ENCODE peak calls at places on chromosomes 5 and 9, in six cellular contexts. One of them, this sample, is unnamed.

GRCh38 chr5:171483453-171484177 is 64.2 kb downstream of the FGF18 start:
- DNase-seq in left ventricle myocardium inferior: peak; percentile 87
- DNase-seq in cardiac muscle cell: no peak
- DNase-seq in GM12878: no peak
- DNase-seq in A549: no peak
- DNase-seq in lower lobe of right lung: no peak
- DNase-seq in this sample: peak; percentile 51

GRCh38 chr5:74040065-74040551 is 414.1 kb downstream of the ARHGEF28 start:
- DNase-seq in left ventricle myocardium inferior: no peak
- DNase-seq in cardiac muscle cell: no peak
- DNase-seq in GM12878: no peak
- DNase-seq in A549: no peak
- DNase-seq in lower lobe of right lung: no peak
- DNase-seq in this sample: no peak

GRCh38 chr5:143890475-143890874 is 78.5 kb downstream of the HMHB1 start:
- DNase-seq in left ventricle myocardium inferior: no peak
- DNase-seq in cardiac muscle cell: no peak
- DNase-seq in GM12878: no peak
- DNase-seq in A549: no peak
- DNase-seq in lower lobe of right lung: no peak
- DNase-seq in this sample: no peak

GRCh38 chr5:75037106-75037505 is 15.3 kb downstream of the GCNT4 start:
- DNase-seq in left ventricle myocardium inferior: no peak
- DNase-seq in cardiac muscle cell: no peak
- DNase-seq in GM12878: no peak
- DNase-seq in A549: peak; percentile 52
- DNase-seq in lower lobe of right lung: no peak
- DNase-seq in this sample: no peak

GRCh38 chr9:16869961-16870605 is 387 bp downstream of the BNC2 start:
- DNase-seq in left ventricle myocardium inferior: no peak
- DNase-seq in cardiac muscle cell: peak; percentile 26
- DNase-seq in GM12878: no peak
- DNase-seq in A549: peak; percentile 38
- DNase-seq in lower lobe of right lung: no peak
- DNase-seq in this sample: no peak

GRCh38 chr9:93427655-93428379 is 23.7 kb upstream of the FAM120A start:
- DNase-seq in left ventricle myocardium inferior: no peak
- DNase-seq in cardiac muscle cell: no peak
- DNase-seq in GM12878: no peak
- DNase-seq in A549: no peak
- DNase-seq in lower lobe of right lung: no peak
- DNase-seq in this sample: no peak

GRCh38 chr9:137319434-137319975 is 17.4 kb upstream of the NRARP start:
- DNase-seq in left ventricle myocardium inferior: peak; percentile 11
- DNase-seq in cardiac muscle cell: no peak
- DNase-seq in GM12878: no peak
- DNase-seq in A549: no peak
- DNase-seq in lower lobe of right lung: no peak
- DNase-seq in this sample: peak; percentile 61

GRCh38 chr5:131081371-131081770 is 83.7 kb downstream of the HINT1 start:
- DNase-seq in left ventricle myocardium inferior: no peak
- DNase-seq in cardiac muscle cell: no peak
- DNase-seq in GM12878: no peak
- DNase-seq in A549: no peak
- DNase-seq in lower lobe of right lung: no peak
- DNase-seq in this sample: no peak

GRCh38 chr9:35811364-35812024 is 568 bp downstream of the SPAG8 start:
- DNase-seq in left ventricle myocardium inferior: peak; percentile 46
- DNase-seq in cardiac muscle cell: no peak
- DNase-seq in GM12878: no peak
- DNase-seq in A549: no peak
- DNase-seq in lower lobe of right lung: no peak
- DNase-seq in this sample: no peak

GRCh38 chr5:141692919-141693848 is 11.2 kb upstream of the ARAP3 start:
- DNase-seq in left ventricle myocardium inferior: no peak
- DNase-seq in cardiac muscle cell: no peak
- DNase-seq in GM12878: no peak
- DNase-seq in A549: no peak
- DNase-seq in lower lobe of right lung: no peak
- DNase-seq in this sample: no peak

GRCh38 chr5:82165740-82166530 is 112.2 kb downstream of the RPS23 start:
- DNase-seq in left ventricle myocardium inferior: peak; percentile 59
- DNase-seq in cardiac muscle cell: peak; percentile 82
- DNase-seq in GM12878: peak; percentile 39
- DNase-seq in A549: peak; percentile 71
- DNase-seq in lower lobe of right lung: peak; percentile 61
- DNase-seq in this sample: no peak

GRCh38 chr5:149633671-149634350 is 52.5 kb downstream of the ARHGEF37 start:
- DNase-seq in left ventricle myocardium inferior: no peak
- DNase-seq in cardiac muscle cell: no peak
- DNase-seq in GM12878: no peak
- DNase-seq in A549: no peak
- DNase-seq in lower lobe of right lung: no peak
- DNase-seq in this sample: no peak

GRCh38 chr5:83510199-83510730 is 38.7 kb downstream of the VCAN start:
- DNase-seq in left ventricle myocardium inferior: no peak
- DNase-seq in cardiac muscle cell: no peak
- DNase-seq in GM12878: no peak
- DNase-seq in A549: no peak
- DNase-seq in lower lobe of right lung: no peak
- DNase-seq in this sample: no peak

GRCh38 chr5:61167382-61167781 is 5.1 kb upstream of the SMIM15 start:
- DNase-seq in left ventricle myocardium inferior: no peak
- DNase-seq in cardiac muscle cell: no peak
- DNase-seq in GM12878: no peak
- DNase-seq in A549: peak; percentile 24
- DNase-seq in lower lobe of right lung: no peak
- DNase-seq in this sample: no peak

GRCh38 chr5:179618923-179619554 is 4.4 kb downstream of the HNRNPH1 start:
- DNase-seq in left ventricle myocardium inferior: no peak
- DNase-seq in cardiac muscle cell: no peak
- DNase-seq in GM12878: no peak
- DNase-seq in A549: no peak
- DNase-seq in lower lobe of right lung: no peak
- DNase-seq in this sample: no peak

GRCh38 chr5:179621551-179621971 is 1.9 kb downstream of the HNRNPH1 start:
- DNase-seq in left ventricle myocardium inferior: no peak
- DNase-seq in cardiac muscle cell: no peak
- DNase-seq in GM12878: no peak
- DNase-seq in A549: no peak
- DNase-seq in lower lobe of right lung: no peak
- DNase-seq in this sample: no peak

GRCh38 chr5:179620703-179621350 is 2.6 kb downstream of the HNRNPH1 start:
- DNase-seq in left ventricle myocardium inferior: no peak
- DNase-seq in cardiac muscle cell: no peak
- DNase-seq in GM12878: no peak
- DNase-seq in A549: no peak
- DNase-seq in lower lobe of right lung: no peak
- DNase-seq in this sample: no peak

GRCh38 chr5:179620293-179620692 is 3.2 kb downstream of the HNRNPH1 start:
- DNase-seq in left ventricle myocardium inferior: no peak
- DNase-seq in cardiac muscle cell: no peak
- DNase-seq in GM12878: no peak
- DNase-seq in A549: no peak
- DNase-seq in lower lobe of right lung: no peak
- DNase-seq in this sample: no peak

GRCh38 chr5:179619776-179620175 is 3.7 kb downstream of the HNRNPH1 start:
- DNase-seq in left ventricle myocardium inferior: no peak
- DNase-seq in cardiac muscle cell: no peak
- DNase-seq in GM12878: no peak
- DNase-seq in A549: no peak
- DNase-seq in lower lobe of right lung: no peak
- DNase-seq in this sample: no peak
- H3K4me3 ChIP-seq in left ventricle myocardium inferior: peak overlapping the region; percentile 99
- H3K4me3 ChIP-seq in cardiac muscle cell: peak overlapping the region; percentile 79
- H3K4me3 ChIP-seq in GM12878: peak overlapping the region; percentile 81
- H3K4me3 ChIP-seq in A549: peak overlapping the region; percentile 100
- H3K4me3 ChIP-seq in lower lobe of right lung: peak overlapping the region; percentile 97
- H3K4me3 ChIP-seq in this sample: peak overlapping the region; percentile 100

DNA sequence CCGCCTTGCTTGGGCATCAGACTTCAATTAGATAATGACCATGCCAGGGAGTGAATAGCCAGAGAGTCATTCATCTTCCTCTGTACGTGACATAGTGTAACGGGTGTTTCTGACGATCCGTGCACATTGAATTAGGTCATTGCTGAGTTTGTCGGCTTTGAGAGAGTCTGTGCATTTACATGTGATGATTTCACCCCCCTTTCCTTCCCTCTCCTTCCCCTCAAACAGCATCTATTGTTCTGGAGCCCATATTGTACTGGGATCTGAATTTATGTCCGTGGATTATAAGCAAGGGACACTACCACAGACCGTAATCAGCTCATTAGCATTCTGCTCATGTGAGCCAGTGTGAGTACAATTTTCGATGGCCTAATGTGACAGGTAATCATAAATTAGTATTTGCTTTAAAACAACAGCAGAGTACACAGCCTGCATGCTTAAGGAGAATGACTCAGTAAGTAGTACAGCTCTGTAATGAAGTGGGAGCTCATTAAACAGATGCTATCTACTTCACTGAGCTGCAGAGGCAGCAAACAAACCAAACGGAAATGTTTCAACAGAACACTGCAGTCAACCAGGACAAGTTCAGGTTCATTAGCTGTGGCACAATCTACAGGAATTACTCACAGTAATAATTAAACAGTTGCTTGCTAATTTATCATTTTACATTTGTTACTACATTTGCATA is 302.1 kb downstream of the CSNK1G3 start:
- DNase-seq in left ventricle myocardium inferior: no peak
- DNase-seq in cardiac muscle cell: peak; percentile 64
- DNase-seq in GM12878: peak; percentile 43
- DNase-seq in A549: no peak
- DNase-seq in lower lobe of right lung: no peak
- DNase-seq in this sample: no peak
- H3K27ac ChIP-seq in left ventricle myocardium inferior: peak overlapping the region; percentile 71
- H3K27ac ChIP-seq in cardiac muscle cell: peak overlapping the region; percentile 78
- H3K27ac ChIP-seq in GM12878: no peak overlapping the region
- H3K27ac ChIP-seq in A549: no peak overlapping the region
- H3K27ac ChIP-seq in lower lobe of right lung: no peak overlapping the region
- H3K27ac ChIP-seq in this sample: no peak overlapping the region

GRCh38 chr5:16690243-16690839 is 73.5 kb upstream of the RETREG1 start:
- DNase-seq in left ventricle myocardium inferior: no peak
- DNase-seq in cardiac muscle cell: peak; percentile 66
- DNase-seq in GM12878: no peak
- DNase-seq in A549: peak; percentile 88
- DNase-seq in lower lobe of right lung: no peak
- DNase-seq in this sample: no peak
- TF ChIP-seq CTCF in left ventricle myocardium inferior: peak; percentile 68
- TF ChIP-seq CTCF in cardiac muscle cell: peak; percentile 87
- TF ChIP-seq CTCF in GM12878: peak; percentile 61
- TF ChIP-seq CTCF in A549: peak; percentile 69
- TF ChIP-seq CTCF in lower lobe of right lung: peak; percentile 61
- TF ChIP-seq CTCF in this sample: no peak

DNA sequence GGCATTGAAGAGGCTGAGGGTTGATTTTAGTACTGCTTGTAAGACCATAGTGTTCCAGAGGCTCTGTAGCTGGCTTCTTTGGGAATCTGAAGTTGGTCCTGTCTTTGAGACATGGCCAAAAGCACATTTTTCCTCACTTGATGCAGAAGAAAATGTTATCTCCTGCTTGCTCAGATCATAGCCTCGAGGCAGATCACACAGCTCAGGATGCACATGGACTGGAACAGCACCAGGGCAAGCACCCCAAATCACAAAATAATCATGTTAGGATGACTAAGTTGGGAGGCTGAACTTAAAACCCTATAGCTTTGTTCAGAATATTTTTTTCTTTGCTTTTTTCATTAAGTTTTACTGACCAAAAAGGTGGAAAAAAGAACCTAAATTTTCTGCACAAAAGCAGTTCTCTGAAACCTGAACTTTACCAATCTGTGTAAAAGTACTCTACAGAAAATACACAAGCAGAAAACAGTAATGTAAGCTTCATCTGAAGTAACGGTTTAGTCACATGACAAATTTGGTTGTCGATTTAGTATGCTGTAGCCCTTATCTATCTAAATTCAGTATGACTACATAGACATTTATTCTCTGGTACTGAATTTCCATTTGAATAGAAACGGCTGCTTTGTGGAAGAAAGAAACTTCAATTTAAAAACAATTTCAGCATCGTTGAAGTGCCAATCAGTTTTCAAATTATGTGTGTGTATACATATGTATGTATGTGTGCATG is 3.4 kb downstream of the KLHL9 start:
- DNase-seq in left ventricle myocardium inferior: no peak
- DNase-seq in cardiac muscle cell: no peak
- DNase-seq in GM12878: no peak
- DNase-seq in A549: no peak
- DNase-seq in lower lobe of right lung: no peak
- DNase-seq in this sample: no peak
- H3K4me3 ChIP-seq in left ventricle myocardium inferior: peak overlapping the region; percentile 82
- H3K4me3 ChIP-seq in cardiac muscle cell: no peak overlapping the region
- H3K4me3 ChIP-seq in GM12878: peak overlapping the region; percentile 82
- H3K4me3 ChIP-seq in A549: no peak overlapping the region
- H3K4me3 ChIP-seq in lower lobe of right lung: no peak overlapping the region
- H3K4me3 ChIP-seq in this sample: peak overlapping the region; percentile 2

GRCh38 chr5:172719211-172719610 is 51.8 kb downstream of the DUSP1 start:
- DNase-seq in left ventricle myocardium inferior: no peak
- DNase-seq in cardiac muscle cell: no peak
- DNase-seq in GM12878: no peak
- DNase-seq in A549: no peak
- DNase-seq in lower lobe of right lung: no peak
- DNase-seq in this sample: no peak

GRCh38 chr5:172715931-172716682 is 54.9 kb downstream of the DUSP1 start:
- DNase-seq in left ventricle myocardium inferior: no peak
- DNase-seq in cardiac muscle cell: no peak
- DNase-seq in GM12878: no peak
- DNase-seq in A549: peak; percentile 46
- DNase-seq in lower lobe of right lung: no peak
- DNase-seq in this sample: no peak

GRCh38 chr5:172716796-172717313 is 54.1 kb downstream of the DUSP1 start:
- DNase-seq in left ventricle myocardium inferior: peak; percentile 87
- DNase-seq in cardiac muscle cell: peak; percentile 87
- DNase-seq in GM12878: no peak
- DNase-seq in A549: peak; percentile 75
- DNase-seq in lower lobe of right lung: peak; percentile 89
- DNase-seq in this sample: peak; percentile 94

GRCh38 chr5:172718527-172719114 is 52.4 kb downstream of the DUSP1 start:
- DNase-seq in left ventricle myocardium inferior: no peak
- DNase-seq in cardiac muscle cell: no peak
- DNase-seq in GM12878: no peak
- DNase-seq in A549: no peak
- DNase-seq in lower lobe of right lung: no peak
- DNase-seq in this sample: no peak

DNA sequence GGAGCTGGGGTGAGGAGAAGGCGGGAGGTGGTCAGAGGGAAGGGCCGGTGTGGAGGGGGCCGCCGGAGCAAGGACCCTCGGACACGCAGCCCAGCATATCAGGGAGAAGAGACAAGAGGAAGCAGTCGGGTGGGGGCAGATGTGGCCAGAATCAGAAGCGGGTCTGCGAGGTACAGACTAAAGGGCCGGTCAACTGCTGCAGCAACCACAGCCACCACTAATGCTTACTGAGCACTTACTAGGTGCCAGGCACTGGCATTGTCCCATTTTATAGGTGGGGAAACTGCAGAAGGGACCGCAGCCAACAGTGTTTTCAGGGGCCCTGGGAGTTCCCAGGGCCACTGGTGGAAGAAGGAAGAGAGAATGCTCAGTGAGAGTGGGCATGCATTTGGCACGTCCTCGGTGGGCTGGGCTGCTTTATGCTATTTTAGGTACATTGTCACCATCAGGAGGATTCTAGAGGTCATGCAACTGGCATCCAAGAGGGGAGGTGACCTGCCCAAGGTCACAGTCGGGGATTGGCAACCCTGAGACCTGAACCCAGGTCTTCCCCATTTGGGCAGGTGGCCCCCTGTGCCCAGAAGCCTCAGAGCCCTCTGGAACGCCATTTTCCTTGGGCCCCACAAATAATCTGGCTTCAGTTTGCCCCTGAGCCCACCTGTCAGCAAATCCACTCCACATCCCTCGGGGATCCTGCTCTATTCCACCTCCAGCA is 53.4 kb downstream of the DUSP1 start:
- DNase-seq in left ventricle myocardium inferior: peak; percentile 12
- DNase-seq in cardiac muscle cell: no peak
- DNase-seq in GM12878: no peak
- DNase-seq in A549: no peak
- DNase-seq in lower lobe of right lung: no peak
- DNase-seq in this sample: no peak
- H3K27ac ChIP-seq in left ventricle myocardium inferior: peak overlapping the region; percentile 82
- H3K27ac ChIP-seq in cardiac muscle cell: no peak overlapping the region
- H3K27ac ChIP-seq in GM12878: no peak overlapping the region
- H3K27ac ChIP-seq in A549: peak overlapping the region; percentile 98
- H3K27ac ChIP-seq in lower lobe of right lung: peak overlapping the region; percentile 87
- H3K27ac ChIP-seq in this sample: no peak overlapping the region

This sample was measured in ascending aorta.